ENCODE peak calls at places on chromosomes 4 and X, in six cellular contexts. A is NCI-H774, X is heart right ventricle, M is cardiac septum, C is islet precursor cell, D is ACHN. I is an unnamed sample.

GRCh38 chr4:158896459-158897238 is 127.8 kb downstream of the FNIP2 start:
- DNase-seq in C (no peak), X (no peak), D (no peak), A (no peak), M (no peak), I (no peak)

GRCh38 chrX:20437678-20438077 is 171.0 kb upstream of the RPS6KA3 start:
- DNase-seq in D (no peak), X (no peak), A (no peak), C (no peak), M (no peak), I (no peak)

GRCh38 chrX:69323786-69324720 is 158.8 kb upstream of the PJA1 start:
- DNase-seq in C (no peak), D (no peak), A (no peak), M (no peak), X (no peak), I (peak)

GRCh38 chr4:146132445-146132844 is 43.1 kb upstream of the LSM6 start:
- DNase-seq in C (no peak), D (no peak), M (no peak), X (no peak), A (no peak), I (no peak)

GRCh38 chr4:169117591-169118081 is 107.6 kb upstream of the CBR4 start:
- DNase-seq in C (no peak), M (no peak), A (no peak), D (no peak), X (no peak), I (no peak)

GRCh38 chr4:23135792-23136645 is 443.3 kb downstream of the GBA3 start:
- DNase-seq in D (peak), A (peak), C (no peak), M (no peak), X (peak), I (no peak)

GRCh38 chrX:129773649-129774458 is 5.9 kb upstream of the SASH3 start:
- DNase-seq in D (no peak), X (no peak), M (no peak), A (no peak), C (no peak), I (no peak)

GRCh38 chrX:48600226-48600625 is 2.9 kb downstream of the WDR13 start:
- DNase-seq in X (no peak), A (no peak), D (no peak), C (no peak), M (no peak), I (no peak)

GRCh38 chrX:48540015-48540350 is 469 bp downstream of the TBC1D25 start:
- DNase-seq in A (no peak), M (no peak), X (peak), C (no peak), D (no peak), I (no peak)

GRCh38 chr4:38119663-38120374 is 159.6 kb downstream of the PTTG2 start:
- DNase-seq in X (peak), A (no peak), D (peak), M (no peak), C (peak), I (no peak)

GRCh38 chrX:84064164-84064563 is 123.8 kb downstream of the RPS6KA6 start:
- DNase-seq in M (no peak), C (no peak), X (no peak), A (no peak), D (no peak), I (no peak)

GRCh38 chrX:118975831-118976598 is 1.6 kb downstream of the LONRF3 start:
- DNase-seq in D (peak), C (peak), M (peak), A (peak), X (peak), I (peak)

GRCh38 chr4:172543249-172543648 is 625.4 kb upstream of the GALNT7 start:
- DNase-seq in A (no peak), X (no peak), M (no peak), D (no peak), C (no peak), I (no peak)

GRCh38 chr4:791201-791865 is 34.6 kb downstream of the CPLX1 start:
- DNase-seq in M (no peak), A (no peak), C (no peak), D (no peak), X (no peak), I (no peak)

GRCh38 chr4:11328401-11328800 is 100.3 kb downstream of the HS3ST1 start:
- DNase-seq in D (no peak), M (no peak), X (no peak), A (no peak), C (no peak), I (no peak)

GRCh38 chr4:8643986-8644385 is 51.4 kb downstream of the CPZ start:
- DNase-seq in M (peak), C (no peak), D (no peak), X (no peak), A (no peak), I (peak)

GRCh38 chr4:133186210-133186609 is 37.1 kb downstream of the PCDH10 start:
- DNase-seq in C (no peak), A (no peak), X (no peak), D (no peak), M (no peak), I (no peak)

GRCh38 chrX:86946569-86946968 is 571.0 kb upstream of the KLHL4 start:
- DNase-seq in A (no peak), D (peak), X (no peak), M (no peak), C (no peak), I (no peak)

GRCh38 chr4:3879681-3880594 is 113.8 kb downstream of the ADRA2C start:
- DNase-seq in D (no peak), M (no peak), X (no peak), C (peak), A (no peak), I (peak)

GRCh38 chr4:41611881-41612871 is 74.2 kb downstream of the LIMCH1 start:
- DNase-seq in C (peak), A (no peak), D (peak), X (peak), M (no peak), I (no peak)

GRCh38 chrX:48508400-48509244 is at the start of gene PORCN:
- DNase-seq in X (peak), D (peak), A (peak), C (peak), M (peak), I (peak)

GRCh38 chr4:157121396-157121795 is 45.4 kb downstream of the GLRB start:
- DNase-seq in A (no peak), D (no peak), C (no peak), M (no peak), X (no peak), I (no peak)

GRCh38 chr4:166501941-166502382 is 628.9 kb downstream of the TLL1 start:
- DNase-seq in M (no peak), A (no peak), C (peak), D (peak), X (no peak), I (no peak)

GRCh38 chr4:18247189-18247588 is 225.6 kb upstream of the LCORL start:
- DNase-seq in X (no peak), C (no peak), A (no peak), D (no peak), M (no peak), I (no peak)

GRCh38 chr4:183571350-183572076 is 66.7 kb downstream of the ING2 start:
- DNase-seq in C (peak), A (peak), D (no peak), M (no peak), X (no peak), I (no peak)